ENCODE peak calls at places on chromosomes 12 and 14, in eight cellular contexts. Q, K, C, O, T, P, I and X are unnamed samples.

GRCh38 chr14:46399049-46399448 is 252.5 kb downstream of the RPL10L start:
- DNase-seq in Q (no peak), K (no peak), C (no peak), O (no peak), T (no peak), P (no peak), I (no peak), X (no peak)

GRCh38 chr12:109900752-109901580 is 892 bp downstream of the TCHP start:
- DNase-seq in Q (no peak), K (no peak), C (no peak), O (no peak), T (no peak), P (no peak), I (peak), X (peak)

GRCh38 chr14:89957791-89958190 is 2.1 kb downstream of the TDP1 start:
- DNase-seq in Q (no peak), K (no peak), C (no peak), O (no peak), T (no peak), P (no peak), I (no peak), X (no peak)

GRCh38 chr12:14834502-14834901 is 8.8 kb downstream of the ART4 start:
- DNase-seq in Q (no peak), K (no peak), C (no peak), O (no peak), T (no peak), P (no peak), I (no peak), X (no peak)

GRCh38 chr14:88516742-88517418 is 37.9 kb downstream of the PTPN21 start:
- DNase-seq in Q (no peak), K (no peak), C (no peak), O (peak), T (no peak), P (no peak), I (no peak), X (no peak)

GRCh38 chr14:22849212-22849819 is 12.9 kb downstream of the MMP14 start:
- DNase-seq in Q (no peak), K (peak), C (no peak), O (no peak), T (no peak), P (no peak), I (no peak), X (peak)

GRCh38 chr14:74475678-74476077 is 17.4 kb downstream of the NPC2 start:
- DNase-seq in Q (peak), K (no peak), C (peak), O (no peak), T (no peak), P (no peak), I (peak), X (peak)

GRCh38 chr14:50999726-51000125 is 55.4 kb upstream of the PYGL start:
- DNase-seq in Q (no peak), K (no peak), C (no peak), O (no peak), T (no peak), P (no peak), I (no peak), X (no peak)

GRCh38 chr12:40831916-40832315 is 139.7 kb downstream of the CNTN1 start:
- DNase-seq in Q (no peak), K (no peak), C (no peak), O (no peak), T (no peak), P (no peak), I (no peak), X (no peak)

GRCh38 chr12:108282676-108283075 is 56.4 kb downstream of the CMKLR1 start:
- DNase-seq in Q (no peak), K (no peak), C (no peak), O (no peak), T (no peak), P (no peak), I (no peak), X (no peak)

GRCh38 chr12:124469193-124469888 is 98.1 kb downstream of the NCOR2 start:
- DNase-seq in Q (no peak), K (no peak), C (no peak), O (no peak), T (no peak), P (no peak), I (no peak), X (no peak)

GRCh38 chr12:39831587-39832315 is 212.1 kb upstream of the ABCD2 start:
- DNase-seq in Q (no peak), K (no peak), C (no peak), O (no peak), T (no peak), P (no peak), I (peak), X (peak)

GRCh38 chr14:30252800-30253425 is 306.0 kb upstream of the G2E3 start:
- DNase-seq in Q (no peak), K (no peak), C (no peak), O (no peak), T (no peak), P (no peak), I (peak), X (no peak)

GRCh38 chr12:67661311-67662011 is 12.9 kb downstream of the DYRK2 start:
- DNase-seq in Q (peak), K (no peak), C (no peak), O (no peak), T (no peak), P (no peak), I (peak), X (no peak)

GRCh38 chr12:44582521-44582920 is 293.6 kb downstream of the NELL2 start:
- DNase-seq in Q (no peak), K (no peak), C (no peak), O (no peak), T (no peak), P (no peak), I (no peak), X (no peak)

GRCh38 chr12:132777614-132778013 is 16.0 kb upstream of the ANKLE2 start:
- DNase-seq in Q (no peak), K (no peak), C (no peak), O (no peak), T (no peak), P (no peak), I (no peak), X (no peak)

GRCh38 chr12:56629459-56630179 is 507 bp downstream of the BAZ2A start:
- DNase-seq in Q (no peak), K (no peak), C (no peak), O (no peak), T (no peak), P (peak), I (peak), X (no peak)

GRCh38 chr14:89369656-89370055 is 47.4 kb downstream of the FOXN3 start:
- DNase-seq in Q (no peak), K (no peak), C (no peak), O (no peak), T (no peak), P (no peak), I (no peak), X (no peak)

GRCh38 chr12:98945864-98946263 is 300.8 kb downstream of the APAF1 start:
- DNase-seq in Q (no peak), K (no peak), C (no peak), O (no peak), T (no peak), P (no peak), I (no peak), X (no peak)

GRCh38 chr12:133124674-133125073 is 5.4 kb downstream of the ZNF891 start:
- DNase-seq in Q (no peak), K (no peak), C (no peak), O (no peak), T (no peak), P (no peak), I (no peak), X (no peak)

GRCh38 chr14:70498191-70498590 is 36.6 kb downstream of the ADAM20 start:
- DNase-seq in Q (no peak), K (no peak), C (no peak), O (no peak), T (no peak), P (no peak), I (no peak), X (no peak)

GRCh38 chr12:121933522-121934317 is 15.3 kb downstream of the CFAP251 start:
- DNase-seq in Q (no peak), K (no peak), C (peak), O (no peak), T (no peak), P (no peak), I (peak), X (peak)

GRCh38 chr14:95348395-95349080 is 28.8 kb upstream of the CLMN start:
- DNase-seq in Q (no peak), K (no peak), C (no peak), O (no peak), T (no peak), P (no peak), I (no peak), X (no peak)

GRCh38 chr12:55060470-55060869 is 40.7 kb downstream of the NEUROD4 start:
- DNase-seq in Q (no peak), K (no peak), C (no peak), O (no peak), T (no peak), P (no peak), I (no peak), X (no peak)

GRCh38 chr12:31324845-31325523 is 966 bp downstream of the SINHCAF start:
- DNase-seq in Q (no peak), K (peak), C (peak), O (peak), T (no peak), P (peak), I (peak), X (peak)

GRCh38 chr12:100234166-100234565 is 32.7 kb downstream of the DEPDC4 start:
- DNase-seq in Q (no peak), K (no peak), C (no peak), O (no peak), T (peak), P (no peak), I (peak), X (peak)

GRCh38 chr12:15575797-15576560 is 213.2 kb downstream of the EPS8 start:
- DNase-seq in Q (no peak), K (no peak), C (no peak), O (no peak), T (no peak), P (no peak), I (no peak), X (no peak)

GRCh38 chr12:31533470-31533869 is 57.5 kb downstream of the DENND5B start:
- DNase-seq in Q (no peak), K (no peak), C (no peak), O (no peak), T (no peak), P (no peak), I (no peak), X (no peak)

GRCh38 chr14:62162998-62163589 is 400.9 kb downstream of the SNAPC1 start:
- DNase-seq in Q (peak), K (no peak), C (no peak), O (peak), T (no peak), P (no peak), I (peak), X (peak)

GRCh38 chr12:6631549-6631961 is 4.2 kb downstream of the LPAR5 start:
- DNase-seq in Q (no peak), K (no peak), C (no peak), O (no peak), T (no peak), P (no peak), I (no peak), X (no peak)